ENCODE peak calls at places on chromosomes 3 and 15, in four cellular contexts. One of them, this sample, is unnamed.

GRCh38 chr3:41125258-41125657 is 74.0 kb upstream of the CTNNB1 start:
- DNase-seq in SK-N-SH: no peak
- DNase-seq in H1: no peak
- DNase-seq in K562: peak; percentile 23
- DNase-seq in this sample: no peak

GRCh38 chr3:167653750-167654149 is at the start of gene WDR49:
- DNase-seq in SK-N-SH: no peak
- DNase-seq in H1: peak; percentile 57
- DNase-seq in K562: no peak
- DNase-seq in this sample: no peak

GRCh38 chr3:151228291-151229125 is 25.5 kb upstream of the GPR171 start:
- DNase-seq in SK-N-SH: no peak
- DNase-seq in H1: no peak
- DNase-seq in K562: no peak
- DNase-seq in this sample: no peak

GRCh38 chr3:150376001-150376848 is 31.9 kb upstream of the TSC22D2 start:
- DNase-seq in SK-N-SH: no peak
- DNase-seq in H1: no peak
- DNase-seq in K562: no peak
- DNase-seq in this sample: no peak

GRCh38 chr15:79172032-79172481 is 81.5 kb upstream of the RASGRF1 start:
- DNase-seq in SK-N-SH: peak; percentile 51
- DNase-seq in H1: no peak
- DNase-seq in K562: peak; percentile 61
- DNase-seq in this sample: peak; percentile 33

GRCh38 chr3:107124885-107125284 is 252.4 kb upstream of the CCDC54 start:
- DNase-seq in SK-N-SH: no peak
- DNase-seq in H1: no peak
- DNase-seq in K562: peak; percentile 28
- DNase-seq in this sample: no peak

GRCh38 chr3:171412054-171412453 is 48.2 kb downstream of the TNIK start:
- DNase-seq in SK-N-SH: no peak
- DNase-seq in H1: no peak
- DNase-seq in K562: no peak
- DNase-seq in this sample: no peak

GRCh38 chr15:58306591-58307312 is 125.0 kb upstream of the LIPC start:
- DNase-seq in SK-N-SH: peak; percentile 75
- DNase-seq in H1: no peak
- DNase-seq in K562: no peak
- DNase-seq in this sample: no peak

GRCh38 chr3:5165698-5166097 is 21.8 kb upstream of the EDEM1 start:
- DNase-seq in SK-N-SH: no peak
- DNase-seq in H1: no peak
- DNase-seq in K562: no peak
- DNase-seq in this sample: no peak

GRCh38 chr3:143002083-143002712 is 828 bp downstream of the U2SURP start:
- DNase-seq in SK-N-SH: peak; percentile 16
- DNase-seq in H1: no peak
- DNase-seq in K562: peak; percentile 46
- DNase-seq in this sample: no peak

GRCh38 chr3:45537960-45538640 is 56.5 kb upstream of the LIMD1 start:
- DNase-seq in SK-N-SH: no peak
- DNase-seq in H1: no peak
- DNase-seq in K562: no peak
- DNase-seq in this sample: no peak

GRCh38 chr15:68466876-68467275 is 34.9 kb upstream of the ITGA11 start:
- DNase-seq in SK-N-SH: no peak
- DNase-seq in H1: no peak
- DNase-seq in K562: no peak
- DNase-seq in this sample: no peak

GRCh38 chr15:48858401-48858800 is 19.5 kb upstream of the EID1 start:
- DNase-seq in SK-N-SH: no peak
- DNase-seq in H1: no peak
- DNase-seq in K562: peak; percentile 68
- DNase-seq in this sample: no peak

GRCh38 chr3:13574798-13575451 is 26.0 kb downstream of the FBLN2 start:
- DNase-seq in SK-N-SH: no peak
- DNase-seq in H1: no peak
- DNase-seq in K562: peak; percentile 86
- DNase-seq in this sample: no peak

GRCh38 chr3:190617185-190617584 is 103.3 kb downstream of the IL1RAP start:
- DNase-seq in SK-N-SH: no peak
- DNase-seq in H1: no peak
- DNase-seq in K562: no peak
- DNase-seq in this sample: no peak

GRCh38 chr15:90836296-90836871 is 32.0 kb upstream of the FURIN start:
- DNase-seq in SK-N-SH: no peak
- DNase-seq in H1: no peak
- DNase-seq in K562: peak; percentile 64
- DNase-seq in this sample: no peak

GRCh38 chr3:169458323-169458722 is 205.2 kb downstream of the MECOM start:
- DNase-seq in SK-N-SH: no peak
- DNase-seq in H1: no peak
- DNase-seq in K562: no peak
- DNase-seq in this sample: no peak

GRCh38 chr15:82572986-82573385 is 32.7 kb upstream of the RPS17 start:
- DNase-seq in SK-N-SH: peak; percentile 19
- DNase-seq in H1: no peak
- DNase-seq in K562: peak; percentile 30
- DNase-seq in this sample: no peak

GRCh38 chr15:89129816-89130134 is 41.5 kb downstream of the ABHD2 start:
- DNase-seq in SK-N-SH: no peak
- DNase-seq in H1: no peak
- DNase-seq in K562: no peak
- DNase-seq in this sample: no peak

GRCh38 chr3:136473716-136474326 is 223.7 kb downstream of the PCCB start:
- DNase-seq in SK-N-SH: no peak
- DNase-seq in H1: no peak
- DNase-seq in K562: no peak
- DNase-seq in this sample: no peak

GRCh38 chr15:78446551-78446950 is 8.5 kb downstream of the IREB2 start:
- DNase-seq in SK-N-SH: no peak
- DNase-seq in H1: no peak
- DNase-seq in K562: no peak
- DNase-seq in this sample: no peak

GRCh38 chr3:186922790-186923189 is 7.5 kb upstream of the ST6GAL1 start:
- DNase-seq in SK-N-SH: no peak
- DNase-seq in H1: no peak
- DNase-seq in K562: no peak
- DNase-seq in this sample: no peak

GRCh38 chr3:46594723-46595122 is 17.6 kb upstream of the FAM240A start:
- DNase-seq in SK-N-SH: no peak
- DNase-seq in H1: no peak
- DNase-seq in K562: no peak
- DNase-seq in this sample: no peak

GRCh38 chr3:197458906-197459470 is 96.8 kb downstream of the BDH1 start:
- DNase-seq in SK-N-SH: no peak
- DNase-seq in H1: no peak
- DNase-seq in K562: no peak
- DNase-seq in this sample: no peak

GRCh38 chr3:141764041-141764440 is 833 bp downstream of the GRK7 start:
- DNase-seq in SK-N-SH: no peak
- DNase-seq in H1: no peak
- DNase-seq in K562: no peak
- DNase-seq in this sample: no peak

GRCh38 chr15:101025896-101026631 is 106.9 kb downstream of the LRRK1 start:
- DNase-seq in SK-N-SH: no peak
- DNase-seq in H1: no peak
- DNase-seq in K562: no peak
- DNase-seq in this sample: no peak

GRCh38 chr3:188133646-188134045 is 20.3 kb upstream of the LPP start:
- DNase-seq in SK-N-SH: no peak
- DNase-seq in H1: no peak
- DNase-seq in K562: no peak
- DNase-seq in this sample: no peak

GRCh38 chr3:59451041-59451763 is 401.4 kb upstream of the CFAP20DC start:
- DNase-seq in SK-N-SH: no peak
- DNase-seq in H1: no peak
- DNase-seq in K562: no peak
- DNase-seq in this sample: no peak

GRCh38 chr3:127730171-127730570 is 57.4 kb downstream of the ABTB1 start:
- DNase-seq in SK-N-SH: no peak
- DNase-seq in H1: no peak
- DNase-seq in K562: no peak
- DNase-seq in this sample: no peak

GRCh38 chr3:13040381-13041074 is 32.7 kb downstream of the IQSEC1 start:
- DNase-seq in SK-N-SH: peak; percentile 70
- DNase-seq in H1: no peak
- DNase-seq in K562: peak; percentile 64
- DNase-seq in this sample: no peak

GRCh38 chr15:79007066-79007465 is 62.2 kb upstream of the CTSH start:
- DNase-seq in SK-N-SH: peak; percentile 45
- DNase-seq in H1: peak; percentile 44
- DNase-seq in K562: peak; percentile 74
- DNase-seq in this sample: peak; percentile 86

GRCh38 chr3:38327335-38328009 is 19.1 kb upstream of the XYLB start:
- DNase-seq in SK-N-SH: no peak
- DNase-seq in H1: no peak
- DNase-seq in K562: peak; percentile 55
- DNase-seq in this sample: no peak

GRCh38 chr3:123338620-123339061 is 110.2 kb downstream of the ADCY5 start:
- DNase-seq in SK-N-SH: no peak
- DNase-seq in H1: no peak
- DNase-seq in K562: no peak
- DNase-seq in this sample: no peak

GRCh38 chr3:63141-63845 is 133.3 kb upstream of the CHL1 start:
- DNase-seq in SK-N-SH: no peak
- DNase-seq in H1: no peak
- DNase-seq in K562: no peak
- DNase-seq in this sample: no peak

GRCh38 chr3:66164155-66164554 is 56.6 kb upstream of the SLC25A26 start:
- DNase-seq in SK-N-SH: no peak
- DNase-seq in H1: no peak
- DNase-seq in K562: no peak
- DNase-seq in this sample: no peak

GRCh38 chr3:141103067-141103466 is 51.9 kb downstream of the SPSB4 start:
- DNase-seq in SK-N-SH: no peak
- DNase-seq in H1: no peak
- DNase-seq in K562: no peak
- DNase-seq in this sample: no peak

GRCh38 chr3:172915911-172916514 is 165.5 kb downstream of the ECT2 start:
- DNase-seq in SK-N-SH: no peak
- DNase-seq in H1: no peak
- DNase-seq in K562: no peak
- DNase-seq in this sample: no peak

GRCh38 chr3:39108309-39108708 is 829 bp downstream of the TTC21A start:
- DNase-seq in SK-N-SH: no peak
- DNase-seq in H1: no peak
- DNase-seq in K562: no peak
- DNase-seq in this sample: no peak

DNA sequence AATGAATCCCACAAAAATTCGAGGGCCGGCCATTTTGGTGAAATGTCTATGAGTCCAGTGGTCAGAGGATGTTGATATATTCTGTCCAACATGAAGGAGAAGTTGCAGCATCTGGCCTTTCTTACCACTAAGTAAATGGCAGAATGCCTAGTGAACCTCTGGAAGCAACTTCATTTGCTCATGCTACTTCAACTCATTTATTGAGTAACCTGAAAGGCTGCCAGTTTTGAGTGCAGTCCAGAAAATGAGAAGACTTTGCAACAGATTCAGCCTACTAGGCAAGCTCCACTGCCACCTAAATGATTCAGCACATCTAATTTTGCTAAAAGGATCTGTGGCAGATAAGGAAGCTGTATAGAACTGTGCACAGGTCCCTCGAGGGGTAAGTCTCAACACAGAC is 265.0 kb downstream of the OPA1 start:
- DNase-seq in SK-N-SH: no peak
- DNase-seq in H1: no peak
- DNase-seq in K562: no peak
- DNase-seq in this sample: no peak
- TF ChIP-seq TEAD4 in SK-N-SH: no peak
- TF ChIP-seq TEAD4 in H1: no peak
- TF ChIP-seq TEAD4 in K562: no peak
- TF ChIP-seq TEAD4 in this sample: no peak

GRCh38 chr3:57331078-57331477 is 38.6 kb upstream of the ASB14 start:
- DNase-seq in SK-N-SH: no peak
- DNase-seq in H1: no peak
- DNase-seq in K562: no peak
- DNase-seq in this sample: no peak
- TF ChIP-seq TEAD4 in SK-N-SH: no peak
- TF ChIP-seq TEAD4 in H1: no peak
- TF ChIP-seq TEAD4 in K562: no peak
- TF ChIP-seq TEAD4 in this sample: no peak

GRCh38 chr15:96333194-96334016 is 2.9 kb downstream of the NR2F2 start:
- DNase-seq in SK-N-SH: peak; percentile 57
- DNase-seq in H1: no peak
- DNase-seq in K562: peak; percentile 38
- DNase-seq in this sample: peak; percentile 72
- TF ChIP-seq TEAD4 in SK-N-SH: no peak
- TF ChIP-seq TEAD4 in H1: no peak
- TF ChIP-seq TEAD4 in K562: no peak
- TF ChIP-seq TEAD4 in this sample: no peak

GRCh38 chr15:92843819-92844218 is 56.3 kb upstream of the CHD2 start:
- DNase-seq in SK-N-SH: no peak
- DNase-seq in H1: no peak
- DNase-seq in K562: no peak
- DNase-seq in this sample: no peak
- TF ChIP-seq TEAD4 in SK-N-SH: no peak
- TF ChIP-seq TEAD4 in H1: no peak
- TF ChIP-seq TEAD4 in K562: no peak
- TF ChIP-seq TEAD4 in this sample: no peak

DNA sequence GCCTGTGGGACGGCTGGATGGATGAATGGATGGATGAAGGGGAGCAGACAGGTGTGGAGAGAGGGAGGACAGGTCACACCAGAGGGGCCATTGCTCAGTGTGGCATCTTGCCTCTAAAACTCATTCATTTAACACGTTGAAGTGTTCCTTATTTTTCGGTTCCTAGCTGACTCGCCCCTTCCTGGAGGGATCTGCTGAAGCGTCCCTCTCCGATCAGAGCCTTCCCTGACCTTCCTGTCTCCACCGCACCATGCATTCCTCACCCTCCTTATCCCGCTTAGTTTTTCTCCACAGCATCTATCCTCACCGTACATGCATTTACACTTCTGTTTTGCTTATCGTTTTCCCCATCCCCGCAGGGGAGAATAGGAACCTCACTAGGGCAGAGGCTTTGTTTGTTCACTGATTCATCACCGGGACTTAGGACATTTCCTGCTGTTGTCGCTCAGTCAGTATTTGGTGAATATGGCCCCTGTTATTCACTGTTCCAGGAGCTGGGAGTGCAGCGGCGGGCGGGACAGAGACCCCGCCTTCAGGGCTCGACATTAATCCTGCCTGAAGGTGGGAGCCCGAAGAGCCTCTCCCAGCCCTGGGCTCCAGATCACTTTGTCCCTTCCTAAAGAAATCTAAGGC is 32.0 kb downstream of the FOXL2 start:
- DNase-seq in SK-N-SH: no peak
- DNase-seq in H1: no peak
- DNase-seq in K562: peak; percentile 76
- DNase-seq in this sample: no peak
- TF ChIP-seq TEAD4 in SK-N-SH: no peak
- TF ChIP-seq TEAD4 in H1: no peak
- TF ChIP-seq TEAD4 in K562: no peak
- TF ChIP-seq TEAD4 in this sample: no peak